ENCODE peak calls at places on chromosomes 4 and X, in four cellular contexts. K, J, G and O are unnamed samples.

GRCh38 chrX:12447448-12448154 is 309.3 kb downstream of the FRMPD4 start:
- DNase-seq in J (no peak), G (no peak), K (no peak), O (no peak)

GRCh38 chr4:8913858-8914460 is 42.3 kb upstream of the HMX1 start:
- DNase-seq in J (peak; percentile 55), K (no peak), G (peak; percentile 26), O (peak; percentile 20)

GRCh38 chr4:34182346-34182745 is 2062.0 kb downstream of the ARAP2 start:
- DNase-seq in K (no peak), G (no peak), J (no peak), O (no peak)

GRCh38 chr4:14607578-14607977 is 394.7 kb upstream of the CPEB2 start:
- DNase-seq in G (no peak), K (no peak), J (no peak), O (no peak)

GRCh38 chr4:36385951-36386561 is 104.6 kb downstream of the DTHD1 start:
- DNase-seq in K (no peak), J (no peak), G (no peak), O (no peak)

GRCh38 chr4:19178835-19179234 is 1072.9 kb upstream of the SLIT2 start:
- DNase-seq in K (no peak), G (no peak), J (no peak), O (no peak)

GRCh38 chr4:142656178-142656577 is 189.9 kb downstream of the INPP4B start:
- DNase-seq in K (no peak), G (no peak), J (no peak), O (no peak)

GRCh38 chr4:159608434-159608833 is 505.6 kb downstream of the RAPGEF2 start:
- DNase-seq in G (no peak), K (peak; percentile 77), J (no peak), O (no peak)

GRCh38 chr4:38989487-38989886 is 42.7 kb downstream of the TMEM156 start:
- DNase-seq in G (no peak), K (no peak), J (no peak), O (no peak)

GRCh38 chrX:141975839-141976238 is 72.1 kb downstream of the MAGEC1 start:
- DNase-seq in J (no peak), K (no peak), G (no peak), O (no peak)

GRCh38 chrX:145820825-145821224 is 3.2 kb downstream of the SLITRK2 start:
- DNase-seq in K (no peak), G (no peak), J (no peak), O (no peak)

GRCh38 chr4:177052211-177052725 is 257.4 kb upstream of the NEIL3 start:
- DNase-seq in G (no peak), K (peak; percentile 94), J (no peak), O (no peak)

GRCh38 chr4:174282836-174283506 is 496 bp downstream of the FBXO8 start:
- DNase-seq in G (peak; percentile 87), K (peak; percentile 88), J (peak; percentile 89), O (peak; percentile 88)

GRCh38 chr4:128861856-128862518 is 52.5 kb downstream of the JADE1 start:
- DNase-seq in J (no peak), G (no peak), K (no peak), O (no peak)

GRCh38 chr4:118032691-118033090 is 1.6 kb upstream of the NDST3 start:
- DNase-seq in J (no peak), G (no peak), K (no peak), O (peak; percentile 44)

GRCh38 chr4:8475751-8476575 is 35.4 kb downstream of the TRMT44 start:
- DNase-seq in K (no peak), G (no peak), J (no peak), O (no peak)

GRCh38 chr4:173213296-173213695 is 44.7 kb downstream of the GALNT7 start:
- DNase-seq in G (no peak), J (no peak), K (no peak), O (no peak)

GRCh38 chr4:29970626-29971025 is 749.5 kb upstream of the PCDH7 start:
- DNase-seq in K (peak; percentile 6), G (no peak), J (no peak), O (no peak)

GRCh38 chr4:146124023-146124680 is 51.4 kb upstream of the LSM6 start:
- DNase-seq in K (no peak), J (no peak), G (no peak), O (no peak)

GRCh38 chr4:143721317-143721716 is 20.8 kb upstream of the FREM3 start:
- DNase-seq in J (no peak), G (no peak), K (no peak), O (no peak)

GRCh38 chr4:38313999-38314561 is 349.9 kb upstream of the KLF3 start:
- DNase-seq in K (peak; percentile 68), J (no peak), G (no peak), O (no peak)

GRCh38 chr4:152620915-152621314 is 58.9 kb downstream of the TMEM154 start:
- DNase-seq in J (no peak), G (no peak), K (no peak), O (no peak)

GRCh38 chr4:180560896-180561295 is 1682.3 kb upstream of the TENM3 start:
- DNase-seq in K (peak; percentile 51), G (no peak), J (no peak), O (no peak)

GRCh38 chrX:54184474-54184873 is 1.4 kb upstream of the FAM120C start:
- DNase-seq in K (no peak), G (no peak), J (no peak), O (no peak)

GRCh38 chrX:23742693-23743622 is at the start of gene ACOT9:
- DNase-seq in G (peak; percentile 93), J (peak; percentile 95), K (peak; percentile 93), O (peak; percentile 45)

GRCh38 chr4:1379351-1379781 is 26.9 kb downstream of the NKX1-1 start:
- DNase-seq in J (no peak), G (no peak), K (no peak), O (no peak)

GRCh38 chr4:115154826-115155225 is 41.4 kb upstream of the NDST4 start:
- DNase-seq in G (no peak), K (no peak), J (no peak), O (no peak)

GRCh38 chr4:111230265-111230664 is 607.4 kb upstream of the PITX2 start:
- DNase-seq in G (no peak), K (no peak), J (no peak), O (no peak)

GRCh38 chr4:17580969-17581368 is 4.0 kb downstream of the LAP3 start:
- DNase-seq in J (no peak), G (no peak), K (no peak), O (no peak)

GRCh38 chrX:19381326-19381725 is 37.6 kb downstream of the PDHA1 start:
- DNase-seq in K (no peak), J (no peak), G (no peak), O (no peak)

GRCh38 chr4:112593438-112594133 is 43.1 kb downstream of the ZGRF1 start:
- DNase-seq in K (no peak), G (no peak), J (no peak), O (no peak)

GRCh38 chr4:181728567-181728966 is 514.6 kb upstream of the TENM3 start:
- DNase-seq in K (no peak), J (no peak), G (no peak), O (no peak)

GRCh38 chrX:2715066-2715600 is 24.0 kb downstream of the CD99 start:
- DNase-seq in K (no peak), J (no peak), G (no peak), O (no peak)

GRCh38 chr4:6196871-6197270 is 3.5 kb downstream of the JAKMIP1 start:
- DNase-seq in J (no peak), G (no peak), K (no peak), O (no peak)

GRCh38 chr4:75658881-75659280 is 14.3 kb downstream of the G3BP2 start:
- DNase-seq in K (peak; percentile 46), G (no peak), J (no peak), O (no peak)

GRCh38 chr4:52408471-52408870 is 250.6 kb downstream of the USP46 start:
- DNase-seq in J (no peak), G (no peak), K (no peak), O (no peak)

GRCh38 chr4:73762409-73762808 is 22.0 kb downstream of the CXCL8 start:
- DNase-seq in G (no peak), K (no peak), J (no peak), O (no peak)

GRCh38 chr4:139015269-139015947 is at the start of gene NOCT:
- DNase-seq in K (peak; percentile 70), G (peak; percentile 93), J (peak; percentile 92), O (peak; percentile 89)
- TF ChIP-seq CTCF in K (no peak), G (peak; percentile 11), J (no peak), O (no peak)

DNA sequence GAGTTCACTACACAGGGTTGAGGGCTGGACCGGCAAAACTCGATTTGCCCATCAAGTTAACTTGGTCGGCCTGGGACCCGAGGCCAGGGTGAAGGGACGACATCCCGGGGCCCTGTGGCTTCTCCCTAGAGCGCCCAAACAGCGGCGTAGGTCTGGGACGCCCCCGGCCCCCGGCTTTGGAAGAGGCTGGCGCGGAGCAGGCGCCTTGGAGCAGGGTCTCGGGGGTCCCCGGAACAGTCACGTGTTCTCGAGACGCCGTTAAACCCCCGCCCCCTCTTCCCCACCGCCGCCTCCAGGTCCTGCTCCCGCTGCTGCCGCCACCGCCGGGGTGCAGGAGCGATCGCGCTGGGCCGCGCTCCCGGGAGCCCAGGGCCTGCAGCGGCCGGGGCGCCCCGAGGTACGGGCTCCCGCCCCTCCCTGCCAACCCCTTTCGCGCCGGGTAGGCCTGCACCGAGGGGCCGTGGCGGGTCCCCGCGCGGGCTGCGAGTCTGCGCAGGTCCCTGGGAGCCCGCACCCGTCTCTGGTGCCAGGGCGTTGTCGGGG is at the start of gene NPY5R:
- DNase-seq in J (no peak), G (no peak), K (no peak), O (no peak)
- H3K4me3 ChIP-seq in J (peak within 1 kb of the TSS; percentile 77), G (peak within 1 kb of the TSS; percentile 13), K (peak within 1 kb of the TSS; percentile 66), O (peak within 1 kb of the TSS; percentile 59)

DNA sequence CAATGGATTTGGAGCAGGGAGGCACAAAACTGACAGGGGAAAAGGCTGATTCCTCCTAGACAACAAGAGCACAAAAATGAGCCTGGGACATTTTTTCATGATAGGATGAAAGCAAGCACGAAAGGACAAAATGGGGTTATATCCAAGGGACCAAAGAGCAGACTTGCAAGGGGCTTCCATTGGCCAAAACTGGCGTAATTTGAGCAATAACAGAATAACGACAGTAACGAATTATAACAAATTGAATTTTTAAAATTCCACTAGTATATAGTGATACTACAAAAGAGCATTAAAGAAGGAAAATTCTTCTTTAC is 10.3 kb downstream of the SPP1 start:
- DNase-seq in K (no peak), J (no peak), G (no peak), O (no peak)
- TF ChIP-seq CTCF in K (no peak), J (no peak), G (no peak), O (no peak)

GRCh38 chrX:4238916-4239315 is 525.5 kb upstream of the PRKX start:
- DNase-seq in J (no peak), K (no peak), G (no peak), O (no peak)

GRCh38 chrX:4240541-4241194 is 527.2 kb upstream of the PRKX start:
- DNase-seq in J (no peak), G (no peak), K (no peak), O (no peak)

GRCh38 chrX:4243759-4244158 is 530.3 kb upstream of the PRKX start:
- DNase-seq in K (no peak), G (no peak), J (no peak), O (no peak)

GRCh38 chrX:4239650-4240540 is 526.4 kb upstream of the PRKX start:
- DNase-seq in J (no peak), G (no peak), K (no peak), O (no peak)
- H3K4me3 ChIP-seq in J (no peak overlapping the region), G (no peak overlapping the region), K (no peak overlapping the region), O (no peak overlapping the region)